ENCODE peak calls at places on chromosomes 1 and 21, in four cellular contexts. Q, J, Z and F are unnamed samples.
A peak's percentile ranks its signal among the peaks of the same experiment; 100 is the strongest.

GRCh38 chr1:232922475-232922874 is 27.9 kb upstream of the NTPCR start:
- DNase-seq in Q (peak; percentile 36), Z (no peak), J (no peak), F (no peak)

GRCh38 chr1:2973661-2974593 is 47.3 kb upstream of the ACTRT2 start:
- DNase-seq in Q (no peak), J (no peak), Z (no peak), F (no peak)

GRCh38 chr1:199753513-199753912 is 274.0 kb upstream of the NR5A2 start:
- DNase-seq in J (no peak), Z (no peak), Q (no peak), F (no peak)

GRCh38 chr21:41640756-41641509 is 125.9 kb downstream of the RIPK4 start:
- DNase-seq in Q (peak; percentile 60), J (no peak), Z (no peak), F (no peak)

GRCh38 chr21:42878993-42879787 is at the start of gene WDR4:
- DNase-seq in Z (peak; percentile 97), J (peak; percentile 98), Q (peak; percentile 97), F (peak; percentile 93)

GRCh38 chr1:198156745-198157240 is at the start of gene NEK7:
- DNase-seq in Q (peak; percentile 78), J (peak; percentile 76), Z (peak; percentile 95), F (no peak)

GRCh38 chr21:38797470-38797869 is 8.3 kb upstream of the ETS2 start:
- DNase-seq in J (no peak), Z (peak; percentile 87), Q (no peak), F (no peak)

GRCh38 chr1:46461809-46462448 is 27.7 kb upstream of the DMBX1 start:
- DNase-seq in Z (no peak), J (no peak), Q (no peak), F (no peak)

GRCh38 chr1:201999625-202000238 is 10.7 kb upstream of the ELF3 start:
- DNase-seq in Q (peak; percentile 53), J (peak; percentile 41), Z (peak; percentile 80), F (no peak)

GRCh38 chr1:206635983-206636354 is 633 bp downstream of the DYRK3 start:
- DNase-seq in J (no peak), Q (no peak), Z (no peak), F (no peak)

GRCh38 chr1:26833432-26834405 is 7.2 kb downstream of the ZDHHC18 start:
- DNase-seq in Q (no peak), J (peak; percentile 91), Z (no peak), F (peak; percentile 92)

GRCh38 chr1:3222042-3222692 is 153.2 kb downstream of the PRDM16 start:
- DNase-seq in Z (peak; percentile 90), J (peak; percentile 25), Q (no peak), F (no peak)

GRCh38 chr1:33381979-33382378 is 48.9 kb downstream of the PHC2 start:
- DNase-seq in J (peak; percentile 57), Q (no peak), Z (no peak), F (no peak)

GRCh38 chr21:45257673-45258341 is 29.9 kb downstream of the POFUT2 start:
- DNase-seq in J (no peak), Z (no peak), Q (no peak), F (no peak)

GRCh38 chr1:221397606-221398005 is 344.3 kb downstream of the DUSP10 start:
- DNase-seq in Z (no peak), J (no peak), Q (no peak), F (no peak)

GRCh38 chr1:90045853-90046563 is 51.1 kb downstream of the ZNF326 start:
- DNase-seq in Q (peak; percentile 21), J (no peak), Z (peak; percentile 49), F (no peak)

GRCh38 chr1:22383526-22384291 is 67.9 kb upstream of the ZBTB40 start:
- DNase-seq in Z (no peak), J (no peak), Q (no peak), F (no peak)

GRCh38 chr1:22386774-22387173 is 64.9 kb upstream of the ZBTB40 start:
- DNase-seq in Z (no peak), Q (no peak), J (no peak), F (no peak)

GRCh38 chr1:22388666-22389455 is 62.8 kb upstream of the ZBTB40 start:
- DNase-seq in Z (peak; percentile 44), J (no peak), Q (no peak), F (no peak)

GRCh38 chr1:22387888-22388564 is 63.6 kb upstream of the ZBTB40 start:
- DNase-seq in J (no peak), Q (no peak), Z (peak; percentile 32), F (no peak)

DNA sequence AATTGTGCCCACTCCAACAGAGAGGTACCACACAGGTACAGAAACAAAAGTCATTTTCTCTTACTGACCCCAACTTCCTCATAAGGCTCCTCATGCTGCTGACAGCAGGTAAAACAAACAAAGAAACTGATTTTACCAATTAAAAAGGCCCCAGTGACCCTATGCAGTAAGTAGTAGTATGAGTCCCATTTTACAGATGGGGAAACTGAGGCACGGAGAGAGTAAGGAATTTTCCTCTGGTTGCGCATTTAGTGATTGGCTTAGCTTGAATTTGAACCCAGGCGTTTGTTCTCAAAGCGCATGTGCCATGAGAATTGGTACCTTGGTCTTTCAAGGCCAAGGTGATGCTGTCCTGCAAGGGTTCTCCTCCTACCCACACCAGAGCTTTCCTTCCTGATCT is 66.1 kb upstream of the ZBTB40 start:
- DNase-seq in Q (no peak), J (no peak), Z (no peak), F (no peak)
- H3K4me3 ChIP-seq in Q (no peak overlapping the region), J (no peak overlapping the region), Z (no peak overlapping the region), F (no peak overlapping the region)

DNA sequence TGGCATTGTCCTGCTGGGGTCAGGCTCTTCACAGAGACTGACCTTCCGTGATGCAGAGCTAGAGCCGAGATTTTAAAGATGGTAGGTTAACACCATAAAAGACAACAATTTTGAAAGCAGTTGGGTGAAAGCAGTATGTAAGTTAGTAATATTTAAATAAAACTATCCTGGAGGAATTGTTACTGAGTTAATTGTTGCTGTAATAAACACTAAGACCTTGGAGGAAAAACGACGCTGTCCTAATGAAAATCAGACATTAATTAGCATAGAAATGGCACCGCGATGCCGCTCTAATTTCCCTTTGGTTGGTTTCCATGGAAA is 662 bp upstream of the ANP32E start:
- DNase-seq in J (no peak), Q (no peak), Z (no peak), F (no peak)
- TF ChIP-seq CTCF in J (no peak), Q (no peak), Z (no peak), F (no peak)

DNA sequence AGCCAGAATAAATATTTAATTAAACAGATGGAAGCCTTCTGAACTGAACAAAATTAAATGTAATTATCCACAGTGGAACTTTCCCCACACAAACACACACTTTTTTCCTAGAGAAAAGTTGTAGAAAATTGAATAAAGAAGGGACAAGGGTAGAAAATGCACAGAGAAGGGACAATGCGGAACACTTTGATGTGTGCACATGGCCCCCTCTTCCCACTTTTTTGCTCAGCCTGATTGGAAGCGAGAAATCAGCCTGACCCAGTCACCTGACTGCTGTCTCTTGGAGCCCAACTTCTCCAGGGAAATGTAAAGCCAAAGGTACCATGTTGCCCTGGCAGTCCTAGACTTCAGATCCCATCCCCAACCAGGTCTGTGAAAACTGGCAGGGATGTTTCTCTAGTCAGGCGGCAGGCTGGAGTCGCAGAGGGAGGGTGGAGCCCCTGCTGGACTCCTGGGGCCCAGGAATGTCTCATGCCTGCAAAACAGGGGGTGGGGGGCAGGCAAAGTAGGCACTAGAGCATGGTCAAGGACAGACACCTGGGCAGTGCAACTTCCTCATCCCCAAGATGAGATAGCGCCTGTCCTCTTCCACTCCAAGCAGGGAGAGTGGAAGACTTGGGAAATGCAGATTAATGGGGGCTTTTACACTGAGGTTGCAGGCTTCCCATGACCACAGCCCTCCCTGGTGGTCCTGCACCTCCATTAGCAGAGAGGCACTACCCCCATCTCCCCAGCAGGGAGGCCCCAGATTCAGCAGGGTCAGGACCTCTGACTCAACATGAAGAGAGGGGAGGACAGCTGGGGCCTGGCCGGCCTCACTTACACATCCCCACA is 2.8 kb downstream of the CERS2 start:
- DNase-seq in Z (peak; percentile 55), Q (no peak), J (no peak), F (no peak)
- H3K4me3 ChIP-seq in Z (peak overlapping the region; percentile 81), Q (peak overlapping the region; percentile 12), J (peak overlapping the region; percentile 10), F (no peak overlapping the region)

DNA sequence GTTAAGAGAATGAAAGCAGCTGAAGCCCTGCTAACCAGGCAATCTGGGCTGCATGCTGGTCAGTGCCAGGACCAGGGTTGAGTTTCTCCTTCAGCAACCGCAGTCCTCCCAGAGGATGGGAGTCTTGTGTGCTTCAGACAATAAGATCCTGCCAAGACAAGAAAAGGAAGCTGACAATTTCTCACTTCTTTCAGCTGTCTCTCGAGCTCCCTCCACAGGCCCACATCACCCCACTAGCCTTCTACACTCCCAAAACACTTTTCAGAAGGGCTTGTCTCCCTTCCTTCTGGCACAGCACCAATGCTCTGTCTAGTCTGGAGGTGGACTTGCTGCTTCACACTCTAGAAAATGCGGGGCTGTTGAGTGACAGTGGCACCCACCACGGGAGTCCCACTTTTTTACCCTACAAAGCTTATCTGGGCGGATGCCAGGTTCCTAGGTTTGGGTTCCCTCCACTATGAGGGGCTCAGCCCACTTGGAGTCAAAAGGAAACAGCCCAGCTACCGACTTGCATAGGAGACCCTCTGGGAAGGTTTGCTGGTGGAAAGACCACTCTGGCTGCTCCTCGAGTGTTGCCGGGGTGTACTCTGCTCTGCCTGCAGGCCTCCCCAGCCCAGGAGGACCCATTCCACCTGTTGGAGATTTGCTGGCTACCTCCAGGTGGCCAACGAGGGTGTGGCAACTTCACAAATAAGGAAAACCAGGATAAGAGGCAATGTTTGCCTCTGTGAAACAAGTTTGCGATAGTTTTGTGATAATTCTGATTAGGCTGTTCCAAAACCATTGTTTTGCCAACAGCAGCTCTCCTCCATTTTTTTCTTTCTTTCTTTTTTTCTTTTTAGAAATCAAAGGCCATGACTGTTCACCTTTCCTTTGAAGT is 68.9 kb downstream of the TENT5C start:
- DNase-seq in Q (peak; percentile 28), J (peak; percentile 55), Z (no peak), F (no peak)
- TF ChIP-seq CTCF in Q (peak; percentile 36), J (peak; percentile 41), Z (no peak), F (peak; percentile 85)